ENCODE peak calls at places on chromosome 21, in six cellular contexts. One of them, this sample, is unnamed.

GRCh38 chr21:20644552-20644951 is 353.7 kb upstream of the NCAM2 start:
- DNase-seq in naive thymus-derived CD8-positive, alpha-beta T cell: no peak
- DNase-seq in NCI-H1694 treated with DMSO at 0.1 percent for 48 hours: no peak
- DNase-seq in KG1: no peak
- DNase-seq in fibroblast of villous mesenchyme: no peak
- DNase-seq in NCI-H1092: no peak
- DNase-seq in this sample: no peak

GRCh38 chr21:44296103-44296519 is 3.7 kb upstream of the PFKL start:
- DNase-seq in naive thymus-derived CD8-positive, alpha-beta T cell: no peak
- DNase-seq in NCI-H1092: no peak
- DNase-seq in KG1: no peak
- DNase-seq in fibroblast of villous mesenchyme: no peak
- DNase-seq in NCI-H1694 treated with DMSO at 0.1 percent for 48 hours: no peak
- DNase-seq in this sample: no peak

GRCh38 chr21:29360799-29361765 is 62.4 kb downstream of the BACH1 start:
- DNase-seq in fibroblast of villous mesenchyme: no peak
- DNase-seq in NCI-H1694 treated with DMSO at 0.1 percent for 48 hours: no peak
- DNase-seq in NCI-H1092: no peak
- DNase-seq in KG1: no peak
- DNase-seq in naive thymus-derived CD8-positive, alpha-beta T cell: peak
- DNase-seq in this sample: no peak

GRCh38 chr21:45976666-45977335 is 4.8 kb upstream of the COL6A1 start:
- DNase-seq in fibroblast of villous mesenchyme: no peak
- DNase-seq in KG1: no peak
- DNase-seq in NCI-H1694 treated with DMSO at 0.1 percent for 48 hours: no peak
- DNase-seq in NCI-H1092: no peak
- DNase-seq in naive thymus-derived CD8-positive, alpha-beta T cell: no peak
- DNase-seq in this sample: no peak

GRCh38 chr21:46599251-46599572 is 5.7 kb downstream of the S100B start:
- DNase-seq in NCI-H1092: no peak
- DNase-seq in KG1: no peak
- DNase-seq in fibroblast of villous mesenchyme: peak
- DNase-seq in naive thymus-derived CD8-positive, alpha-beta T cell: no peak
- DNase-seq in NCI-H1694 treated with DMSO at 0.1 percent for 48 hours: no peak
- DNase-seq in this sample: no peak

GRCh38 chr21:29649370-29649963 is 290.3 kb downstream of the GRIK1 start:
- DNase-seq in NCI-H1092: no peak
- DNase-seq in KG1: no peak
- DNase-seq in fibroblast of villous mesenchyme: peak
- DNase-seq in naive thymus-derived CD8-positive, alpha-beta T cell: no peak
- DNase-seq in NCI-H1694 treated with DMSO at 0.1 percent for 48 hours: no peak
- DNase-seq in this sample: no peak

GRCh38 chr21:46459356-46460112 is 843 bp downstream of the DIP2A start:
- DNase-seq in naive thymus-derived CD8-positive, alpha-beta T cell: no peak
- DNase-seq in fibroblast of villous mesenchyme: peak
- DNase-seq in NCI-H1092: no peak
- DNase-seq in NCI-H1694 treated with DMSO at 0.1 percent for 48 hours: no peak
- DNase-seq in KG1: no peak
- DNase-seq in this sample: peak

GRCh38 chr21:38321568-38321967 is 64.8 kb downstream of the KCNJ15 start:
- DNase-seq in NCI-H1694 treated with DMSO at 0.1 percent for 48 hours: no peak
- DNase-seq in naive thymus-derived CD8-positive, alpha-beta T cell: no peak
- DNase-seq in fibroblast of villous mesenchyme: no peak
- DNase-seq in NCI-H1092: no peak
- DNase-seq in KG1: no peak
- DNase-seq in this sample: no peak

GRCh38 chr21:42974832-42975820 is 764 bp downstream of the PKNOX1 start:
- DNase-seq in NCI-H1092: peak
- DNase-seq in KG1: peak
- DNase-seq in naive thymus-derived CD8-positive, alpha-beta T cell: peak
- DNase-seq in fibroblast of villous mesenchyme: peak
- DNase-seq in NCI-H1694 treated with DMSO at 0.1 percent for 48 hours: peak
- DNase-seq in this sample: peak

GRCh38 chr21:35850029-35850428 is 210.3 kb downstream of the SETD4 start:
- DNase-seq in NCI-H1694 treated with DMSO at 0.1 percent for 48 hours: no peak
- DNase-seq in NCI-H1092: no peak
- DNase-seq in KG1: no peak
- DNase-seq in naive thymus-derived CD8-positive, alpha-beta T cell: no peak
- DNase-seq in fibroblast of villous mesenchyme: peak
- DNase-seq in this sample: no peak

GRCh38 chr21:46098303-46099141 is 610 bp downstream of the COL6A2 start:
- DNase-seq in KG1: no peak
- DNase-seq in naive thymus-derived CD8-positive, alpha-beta T cell: peak
- DNase-seq in NCI-H1092: no peak
- DNase-seq in fibroblast of villous mesenchyme: peak
- DNase-seq in NCI-H1694 treated with DMSO at 0.1 percent for 48 hours: no peak
- DNase-seq in this sample: no peak

GRCh38 chr21:32520885-32521735 is 64.2 kb downstream of the TCP10L start:
- DNase-seq in KG1: no peak
- DNase-seq in NCI-H1694 treated with DMSO at 0.1 percent for 48 hours: peak
- DNase-seq in NCI-H1092: no peak
- DNase-seq in naive thymus-derived CD8-positive, alpha-beta T cell: no peak
- DNase-seq in fibroblast of villous mesenchyme: peak
- DNase-seq in this sample: no peak

GRCh38 chr21:27804515-27804914 is 837.6 kb upstream of the ADAMTS5 start:
- DNase-seq in naive thymus-derived CD8-positive, alpha-beta T cell: no peak
- DNase-seq in NCI-H1092: no peak
- DNase-seq in KG1: no peak
- DNase-seq in fibroblast of villous mesenchyme: no peak
- DNase-seq in NCI-H1694 treated with DMSO at 0.1 percent for 48 hours: no peak
- DNase-seq in this sample: no peak

GRCh38 chr21:45208627-45208951 is 79.1 kb downstream of the POFUT2 start:
- DNase-seq in fibroblast of villous mesenchyme: no peak
- DNase-seq in naive thymus-derived CD8-positive, alpha-beta T cell: no peak
- DNase-seq in NCI-H1694 treated with DMSO at 0.1 percent for 48 hours: no peak
- DNase-seq in NCI-H1092: no peak
- DNase-seq in KG1: no peak
- DNase-seq in this sample: no peak

GRCh38 chr21:39874759-39875158 is 7.5 kb downstream of the PCP4 start:
- DNase-seq in fibroblast of villous mesenchyme: no peak
- DNase-seq in naive thymus-derived CD8-positive, alpha-beta T cell: no peak
- DNase-seq in NCI-H1694 treated with DMSO at 0.1 percent for 48 hours: no peak
- DNase-seq in KG1: no peak
- DNase-seq in NCI-H1092: peak
- DNase-seq in this sample: no peak

GRCh38 chr21:16535100-16535418 is 805.3 kb downstream of the USP25 start:
- DNase-seq in NCI-H1092: peak
- DNase-seq in fibroblast of villous mesenchyme: peak
- DNase-seq in KG1: no peak
- DNase-seq in naive thymus-derived CD8-positive, alpha-beta T cell: no peak
- DNase-seq in NCI-H1694 treated with DMSO at 0.1 percent for 48 hours: no peak
- DNase-seq in this sample: no peak

GRCh38 chr21:44407493-44407892 is 47.8 kb upstream of the LRRC3 start:
- DNase-seq in fibroblast of villous mesenchyme: no peak
- DNase-seq in NCI-H1694 treated with DMSO at 0.1 percent for 48 hours: no peak
- DNase-seq in NCI-H1092: no peak
- DNase-seq in naive thymus-derived CD8-positive, alpha-beta T cell: no peak
- DNase-seq in KG1: no peak
- DNase-seq in this sample: no peak

GRCh38 chr21:45073301-45074047 is 906 bp upstream of the ADARB1 start:
- DNase-seq in KG1: no peak
- DNase-seq in naive thymus-derived CD8-positive, alpha-beta T cell: no peak
- DNase-seq in fibroblast of villous mesenchyme: peak
- DNase-seq in NCI-H1092: peak
- DNase-seq in NCI-H1694 treated with DMSO at 0.1 percent for 48 hours: no peak
- DNase-seq in this sample: no peak

GRCh38 chr21:17783816-17784598 is 35.1 kb downstream of the C21orf91 start:
- DNase-seq in fibroblast of villous mesenchyme: no peak
- DNase-seq in NCI-H1694 treated with DMSO at 0.1 percent for 48 hours: no peak
- DNase-seq in naive thymus-derived CD8-positive, alpha-beta T cell: no peak
- DNase-seq in KG1: no peak
- DNase-seq in NCI-H1092: no peak
- DNase-seq in this sample: no peak

GRCh38 chr21:39660596-39660995 is 47.9 kb downstream of the B3GALT5 start:
- DNase-seq in NCI-H1694 treated with DMSO at 0.1 percent for 48 hours: no peak
- DNase-seq in fibroblast of villous mesenchyme: peak
- DNase-seq in NCI-H1092: peak
- DNase-seq in naive thymus-derived CD8-positive, alpha-beta T cell: no peak
- DNase-seq in KG1: no peak
- DNase-seq in this sample: peak

GRCh38 chr21:26819944-26820343 is 25.3 kb downstream of the ADAMTS1 start:
- DNase-seq in NCI-H1092: no peak
- DNase-seq in naive thymus-derived CD8-positive, alpha-beta T cell: no peak
- DNase-seq in KG1: no peak
- DNase-seq in fibroblast of villous mesenchyme: no peak
- DNase-seq in NCI-H1694 treated with DMSO at 0.1 percent for 48 hours: no peak
- DNase-seq in this sample: no peak